ENCODE peak calls at places on chromosomes 16 and 17, in six cellular contexts. One of them, this sample, is unnamed.

GRCh38 chr17:80770881-80771611 is 220.6 kb upstream of the CHMP6 start:
- DNase-seq in A549: no peak
- DNase-seq in HepG2: no peak
- DNase-seq in K562: no peak
- DNase-seq in endothelial cell of umbilical vein: no peak
- DNase-seq in GM12878: no peak
- DNase-seq in this sample: no peak

GRCh38 chr16:49855280-49855821 is 561 bp downstream of the ZNF423 start:
- DNase-seq in A549: peak
- DNase-seq in HepG2: no peak
- DNase-seq in K562: peak
- DNase-seq in endothelial cell of umbilical vein: peak
- DNase-seq in GM12878: peak
- DNase-seq in this sample: peak

GRCh38 chr17:68456529-68457167 is 648 bp downstream of the WIPI1 start:
- DNase-seq in A549: peak
- DNase-seq in HepG2: peak
- DNase-seq in K562: no peak
- DNase-seq in endothelial cell of umbilical vein: peak
- DNase-seq in GM12878: no peak
- DNase-seq in this sample: peak

GRCh38 chr17:32998893-32999240 is 7.2 kb downstream of the SPACA3 start:
- DNase-seq in A549: no peak
- DNase-seq in HepG2: no peak
- DNase-seq in K562: no peak
- DNase-seq in endothelial cell of umbilical vein: no peak
- DNase-seq in GM12878: no peak
- DNase-seq in this sample: no peak

GRCh38 chr16:66483689-66484452 is 56.8 kb downstream of the BEAN1 start:
- DNase-seq in A549: peak
- DNase-seq in HepG2: peak
- DNase-seq in K562: peak
- DNase-seq in endothelial cell of umbilical vein: peak
- DNase-seq in GM12878: no peak
- DNase-seq in this sample: peak

GRCh38 chr16:19393226-19394074 is 24.2 kb upstream of the TMC5 start:
- DNase-seq in A549: no peak
- DNase-seq in HepG2: no peak
- DNase-seq in K562: no peak
- DNase-seq in endothelial cell of umbilical vein: peak
- DNase-seq in GM12878: no peak
- DNase-seq in this sample: no peak

GRCh38 chr16:67173323-67173722 is 3.0 kb downstream of the NOL3 start:
- DNase-seq in A549: no peak
- DNase-seq in HepG2: no peak
- DNase-seq in K562: no peak
- DNase-seq in endothelial cell of umbilical vein: no peak
- DNase-seq in GM12878: no peak
- DNase-seq in this sample: no peak

GRCh38 chr16:67514382-67514828 is 14.2 kb upstream of the RIPOR1 start:
- DNase-seq in A549: peak
- DNase-seq in HepG2: peak
- DNase-seq in K562: peak
- DNase-seq in endothelial cell of umbilical vein: peak
- DNase-seq in GM12878: peak
- DNase-seq in this sample: peak

GRCh38 chr16:68839831-68840230 is 3.5 kb upstream of the TANGO6 start:
- DNase-seq in A549: no peak
- DNase-seq in HepG2: no peak
- DNase-seq in K562: no peak
- DNase-seq in endothelial cell of umbilical vein: no peak
- DNase-seq in GM12878: no peak
- DNase-seq in this sample: no peak

GRCh38 chr17:37833237-37833859 is 88.5 kb upstream of the HNF1B start:
- DNase-seq in A549: no peak
- DNase-seq in HepG2: no peak
- DNase-seq in K562: no peak
- DNase-seq in endothelial cell of umbilical vein: no peak
- DNase-seq in GM12878: peak
- DNase-seq in this sample: peak

GRCh38 chr16:67451061-67451703 is 20.3 kb downstream of the HSD11B2 start:
- DNase-seq in A549: no peak
- DNase-seq in HepG2: no peak
- DNase-seq in K562: no peak
- DNase-seq in endothelial cell of umbilical vein: no peak
- DNase-seq in GM12878: no peak
- DNase-seq in this sample: no peak

GRCh38 chr17:29079887-29080286 is 36.9 kb downstream of the PIPOX start:
- DNase-seq in A549: no peak
- DNase-seq in HepG2: no peak
- DNase-seq in K562: no peak
- DNase-seq in endothelial cell of umbilical vein: no peak
- DNase-seq in GM12878: no peak
- DNase-seq in this sample: no peak

GRCh38 chr16:87152221-87152755 is 164.9 kb downstream of the C16orf95 start:
- DNase-seq in A549: no peak
- DNase-seq in HepG2: no peak
- DNase-seq in K562: no peak
- DNase-seq in endothelial cell of umbilical vein: no peak
- DNase-seq in GM12878: no peak
- DNase-seq in this sample: no peak

GRCh38 chr17:68594552-68594951 is 6.6 kb downstream of the FAM20A start:
- DNase-seq in A549: no peak
- DNase-seq in HepG2: no peak
- DNase-seq in K562: no peak
- DNase-seq in endothelial cell of umbilical vein: no peak
- DNase-seq in GM12878: no peak
- DNase-seq in this sample: no peak

GRCh38 chr16:13988038-13988437 is 68.1 kb downstream of the ERCC4 start:
- DNase-seq in A549: no peak
- DNase-seq in HepG2: no peak
- DNase-seq in K562: no peak
- DNase-seq in endothelial cell of umbilical vein: no peak
- DNase-seq in GM12878: no peak
- DNase-seq in this sample: no peak

GRCh38 chr17:46769531-46770438 is 48.7 kb downstream of the WNT3 start:
- DNase-seq in A549: no peak
- DNase-seq in HepG2: no peak
- DNase-seq in K562: no peak
- DNase-seq in endothelial cell of umbilical vein: no peak
- DNase-seq in GM12878: no peak
- DNase-seq in this sample: no peak

GRCh38 chr17:10316986-10317834 is 55.6 kb downstream of the MYH13 start:
- DNase-seq in A549: peak
- DNase-seq in HepG2: peak
- DNase-seq in K562: peak
- DNase-seq in endothelial cell of umbilical vein: no peak
- DNase-seq in GM12878: no peak
- DNase-seq in this sample: peak

GRCh38 chr17:81125573-81126081 is 39.7 kb upstream of the PVALEF start:
- DNase-seq in A549: no peak
- DNase-seq in HepG2: no peak
- DNase-seq in K562: no peak
- DNase-seq in endothelial cell of umbilical vein: no peak
- DNase-seq in GM12878: no peak
- DNase-seq in this sample: no peak

GRCh38 chr17:27573971-27574525 is 56.9 kb upstream of the LGALS9 start:
- DNase-seq in A549: no peak
- DNase-seq in HepG2: no peak
- DNase-seq in K562: peak
- DNase-seq in endothelial cell of umbilical vein: no peak
- DNase-seq in GM12878: no peak
- DNase-seq in this sample: peak

GRCh38 chr16:66266436-66267286 is 99.8 kb upstream of the CDH5 start:
- DNase-seq in A549: no peak
- DNase-seq in HepG2: no peak
- DNase-seq in K562: no peak
- DNase-seq in endothelial cell of umbilical vein: no peak
- DNase-seq in GM12878: no peak
- DNase-seq in this sample: no peak

GRCh38 chr17:38415250-38416194 is 12.7 kb upstream of the ARHGAP23 start:
- DNase-seq in A549: no peak
- DNase-seq in HepG2: peak
- DNase-seq in K562: no peak
- DNase-seq in endothelial cell of umbilical vein: no peak
- DNase-seq in GM12878: peak
- DNase-seq in this sample: peak

GRCh38 chr17:18238299-18238698 is 12.9 kb downstream of the LLGL1 start:
- DNase-seq in A549: no peak
- DNase-seq in HepG2: no peak
- DNase-seq in K562: no peak
- DNase-seq in endothelial cell of umbilical vein: no peak
- DNase-seq in GM12878: no peak
- DNase-seq in this sample: no peak

GRCh38 chr16:87496101-87496801 is 3.4 kb upstream of the ZCCHC14 start:
- DNase-seq in A549: no peak
- DNase-seq in HepG2: no peak
- DNase-seq in K562: no peak
- DNase-seq in endothelial cell of umbilical vein: no peak
- DNase-seq in GM12878: peak
- DNase-seq in this sample: peak

GRCh38 chr16:62870554-62870953 is 834.3 kb upstream of the CDH8 start:
- DNase-seq in A549: no peak
- DNase-seq in HepG2: no peak
- DNase-seq in K562: no peak
- DNase-seq in endothelial cell of umbilical vein: no peak
- DNase-seq in GM12878: no peak
- DNase-seq in this sample: peak

GRCh38 chr16:74480150-74481029 is 59.1 kb upstream of the CLEC18B start:
- DNase-seq in A549: peak
- DNase-seq in HepG2: no peak
- DNase-seq in K562: peak
- DNase-seq in endothelial cell of umbilical vein: no peak
- DNase-seq in GM12878: no peak
- DNase-seq in this sample: no peak

GRCh38 chr17:55969577-55969976 is 183.7 kb upstream of the ANKFN1 start:
- DNase-seq in A549: no peak
- DNase-seq in HepG2: no peak
- DNase-seq in K562: no peak
- DNase-seq in endothelial cell of umbilical vein: no peak
- DNase-seq in GM12878: no peak
- DNase-seq in this sample: no peak

GRCh38 chr16:57863434-57864160 is 61.3 kb upstream of the KIFC3 start:
- DNase-seq in A549: peak
- DNase-seq in HepG2: peak
- DNase-seq in K562: no peak
- DNase-seq in endothelial cell of umbilical vein: peak
- DNase-seq in GM12878: no peak
- DNase-seq in this sample: peak

DNA sequence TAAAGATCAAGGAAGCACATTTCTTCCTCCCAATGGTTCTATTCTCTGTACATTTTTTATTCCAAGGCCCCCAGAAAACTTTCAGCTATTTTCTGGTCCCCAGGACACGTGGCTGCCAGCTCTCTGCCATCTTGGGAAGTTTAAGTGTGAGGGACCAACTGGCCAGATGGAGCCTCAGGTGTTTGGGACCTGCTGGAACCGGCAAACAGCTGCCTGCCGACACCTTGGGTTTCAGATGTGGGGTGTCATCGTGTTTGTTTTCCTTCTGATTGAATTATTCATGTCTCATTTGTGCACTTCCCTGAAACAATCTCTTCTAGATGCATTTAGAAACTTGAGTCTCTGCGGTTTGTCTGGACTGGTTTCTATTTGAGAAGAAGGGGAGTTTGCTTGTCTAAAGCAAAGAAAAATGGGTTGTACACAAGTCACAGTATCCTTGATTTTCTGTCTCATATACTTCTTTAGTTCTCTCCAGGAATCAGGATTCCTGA is 386.5 kb downstream of the SLC39A11 start:
- DNase-seq in A549: no peak
- DNase-seq in HepG2: no peak
- DNase-seq in K562: no peak
- DNase-seq in endothelial cell of umbilical vein: no peak
- DNase-seq in GM12878: no peak
- DNase-seq in this sample: no peak
- TF ChIP-seq MYC in A549: no peak
- TF ChIP-seq MYC in HepG2: no peak
- TF ChIP-seq MYC in K562: no peak
- TF ChIP-seq MYC in endothelial cell of umbilical vein: no peak
- TF ChIP-seq MYC in GM12878: no peak
- TF ChIP-seq MYC in this sample: no peak

GRCh38 chr16:85829266-85829665 is 29.8 kb downstream of the COX4I1 start:
- DNase-seq in A549: no peak
- DNase-seq in HepG2: no peak
- DNase-seq in K562: no peak
- DNase-seq in endothelial cell of umbilical vein: no peak
- DNase-seq in GM12878: no peak
- DNase-seq in this sample: no peak
- H3K4me3 ChIP-seq in A549: no peak
- H3K4me3 ChIP-seq in HepG2: no peak
- H3K4me3 ChIP-seq in K562: no peak
- H3K4me3 ChIP-seq in endothelial cell of umbilical vein: no peak
- H3K4me3 ChIP-seq in GM12878: no peak
- H3K4me3 ChIP-seq in this sample: no peak

DNA sequence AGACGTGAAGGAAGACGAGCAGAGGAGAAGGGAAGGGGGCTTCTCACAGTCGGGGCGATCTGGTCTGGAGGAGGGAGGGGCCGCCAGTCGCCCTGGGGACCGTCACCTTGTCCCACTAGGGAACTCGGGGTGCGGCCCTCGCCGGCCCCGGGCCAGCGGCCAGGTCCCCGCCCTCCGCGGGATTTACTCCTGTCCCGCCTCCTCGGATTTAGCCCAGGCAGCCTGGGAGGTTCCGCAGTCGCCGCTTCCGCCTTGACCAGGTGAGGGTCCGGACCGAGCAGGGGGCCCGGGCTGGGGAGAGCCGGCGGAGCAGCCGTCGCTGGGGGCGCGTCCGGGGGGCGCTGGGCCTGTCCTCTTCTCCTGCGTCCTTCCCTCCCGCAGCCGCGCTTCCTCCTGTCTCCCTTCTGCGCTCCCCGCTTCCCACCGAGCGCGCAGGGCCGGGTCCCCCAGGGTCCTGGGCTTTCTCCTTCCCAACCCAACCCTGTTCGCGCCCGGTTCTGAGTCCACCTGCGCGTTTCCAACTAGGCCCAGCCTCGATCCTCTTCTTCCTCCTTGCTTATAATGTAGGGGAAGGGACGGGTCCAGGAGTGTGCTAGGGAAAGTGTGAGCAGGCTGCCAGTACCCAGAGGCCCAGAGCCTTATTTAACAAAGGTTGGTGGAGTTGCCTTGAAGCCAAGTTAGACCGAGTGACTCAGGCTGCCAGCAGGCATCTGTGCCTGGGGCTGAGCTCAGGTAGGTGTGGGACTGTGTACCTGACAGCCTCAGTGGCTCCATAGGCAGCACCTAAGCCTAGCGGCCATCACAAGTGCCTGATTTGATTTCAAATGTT is at the start of gene TNK1:
- DNase-seq in A549: no peak
- DNase-seq in HepG2: peak
- DNase-seq in K562: peak
- DNase-seq in endothelial cell of umbilical vein: no peak
- DNase-seq in GM12878: no peak
- DNase-seq in this sample: no peak
- TF ChIP-seq POLR2A in A549: peak
- TF ChIP-seq POLR2A in HepG2: no peak
- TF ChIP-seq POLR2A in K562: peak
- TF ChIP-seq POLR2A in endothelial cell of umbilical vein: no peak
- TF ChIP-seq POLR2A in GM12878: peak
- TF ChIP-seq POLR2A in this sample: no peak

GRCh38 chr17:62067165-62068145 is 2.4 kb upstream of the MED13 start:
- DNase-seq in A549: no peak
- DNase-seq in HepG2: no peak
- DNase-seq in K562: no peak
- DNase-seq in endothelial cell of umbilical vein: no peak
- DNase-seq in GM12878: no peak
- DNase-seq in this sample: no peak
- TF ChIP-seq MYC in A549: no peak
- TF ChIP-seq MYC in HepG2: no peak
- TF ChIP-seq MYC in K562: no peak
- TF ChIP-seq MYC in endothelial cell of umbilical vein: no peak
- TF ChIP-seq MYC in GM12878: no peak
- TF ChIP-seq MYC in this sample: no peak

This sample was measured in NB4.